ENCODE peak calls at places on chromosome 5, in six cellular contexts. U is adrenal gland, V is IMR-90, X is K562, G is ovary, B is HCT116. K is an unnamed sample. For H3K36me3, the result is how much of the 10 kb centered on the place peaks cover.

GRCh38 chr5:175718401-175719108 is 60.7 kb downstream of the HRH2 start:
- DNase-seq in X (peak), G (no peak), V (no peak), U (no peak), B (peak), K (peak)

GRCh38 chr5:120734033-120734432 is 269.9 kb downstream of the PRR16 start:
- DNase-seq in G (no peak), X (no peak), U (no peak), B (no peak), V (no peak), K (no peak)

GRCh38 chr5:147869112-147869511 is 9.4 kb upstream of the SCGB3A2 start:
- DNase-seq in B (no peak), X (no peak), G (no peak), U (no peak), V (no peak), K (no peak)

GRCh38 chr5:13814293-13814692 is 130.2 kb downstream of the DNAH5 start:
- DNase-seq in V (peak), X (no peak), U (no peak), B (no peak), G (no peak), K (no peak)

GRCh38 chr5:80231243-80231642 is 24.6 kb downstream of the SERINC5 start:
- DNase-seq in U (peak), X (no peak), G (no peak), V (peak), B (no peak), K (no peak)

GRCh38 chr5:83095973-83096539 is 18.7 kb downstream of the XRCC4 start:
- DNase-seq in U (peak), G (no peak), V (peak), X (no peak), B (peak), K (no peak)

GRCh38 chr5:112479418-112479817 is 60.3 kb upstream of the EPB41L4A start:
- DNase-seq in G (no peak), U (no peak), V (peak), X (no peak), B (no peak), K (no peak)

GRCh38 chr5:131242728-131243255 is 21.1 kb upstream of the CDC42SE2 start:
- DNase-seq in U (no peak), X (no peak), V (peak), B (no peak), G (no peak), K (no peak)

GRCh38 chr5:105931782-105932489 is 1738.8 kb downstream of the EFNA5 start:
- DNase-seq in U (no peak), G (no peak), X (no peak), V (peak), B (no peak), K (no peak)

GRCh38 chr5:140322751-140323731 is 20.1 kb upstream of the PFDN1 start:
- DNase-seq in B (no peak), V (peak), G (peak), X (no peak), U (peak), K (peak)
- TF ChIP-seq POLR2A in B (no peak), V (peak), G (no peak), X (no peak), U (no peak), K (no peak)

GRCh38 chr5:150120617-150121447 is 34.5 kb upstream of the CSF1R start:
- DNase-seq in X (no peak), V (no peak), B (no peak), G (no peak), U (peak), K (peak)
- H3K36me3 ChIP-seq in X (under half), V (half or more), B (under half), G (under half), U (under half), K (half or more)

GRCh38 chr5:96335873-96336272 is 97.2 kb downstream of the PCSK1 start:
- DNase-seq in U (no peak), G (no peak), B (no peak), X (no peak), V (peak), K (no peak)
- TF ChIP-seq POLR2A in U (no peak), G (no peak), B (no peak), X (no peak), V (no peak), K (no peak)

GRCh38 chr5:41848983-41849382 is 21.2 kb downstream of the OXCT1 start:
- DNase-seq in V (no peak), U (no peak), X (peak), G (no peak), B (no peak), K (no peak)
- H3K36me3 ChIP-seq in V (under half), U (under half), X (under half), G (under half), B (under half), K (under half)

DNA sequence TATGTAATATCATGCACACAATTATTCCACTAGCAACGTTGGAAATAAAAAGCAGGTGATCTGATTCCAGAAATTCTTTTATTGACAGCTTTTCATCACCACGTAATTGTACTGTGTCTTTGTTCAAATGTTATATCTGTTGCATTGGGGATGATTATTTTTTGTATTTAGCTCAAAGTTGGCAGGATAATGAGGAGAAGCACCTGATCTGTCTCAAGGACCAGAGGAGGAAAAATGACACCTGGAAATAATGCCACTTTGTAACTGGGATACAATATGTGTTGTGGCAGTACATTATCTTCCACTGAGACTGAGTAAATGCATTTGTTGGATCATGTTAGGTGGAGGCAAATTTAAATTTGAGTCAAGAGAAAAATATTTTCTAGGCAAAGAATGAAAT is 1298.8 kb upstream of the CDH6 start:
- DNase-seq in V (no peak), B (no peak), U (no peak), X (no peak), G (no peak), K (no peak)
- TF ChIP-seq POLR2A in V (no peak), B (no peak), U (no peak), X (no peak), G (no peak), K (no peak)

GRCh38 chr5:125408582-125409069 is 662.2 kb upstream of the ZNF608 start:
- DNase-seq in G (no peak), X (no peak), B (peak), V (peak), U (peak), K (no peak)
- H3K36me3 ChIP-seq in G (under half), X (under half), B (under half), V (under half), U (under half), K (under half)

GRCh38 chr5:142324871-142325676 is at the start of gene SPRY4:
- DNase-seq in B (peak), G (peak), V (peak), X (peak), U (peak), K (peak)
- TF ChIP-seq POLR2A in B (peak), G (peak), V (peak), X (peak), U (peak), K (peak)